ENCODE peak calls at places on chromosomes 12 and 14, in seven cellular contexts. T is GM12878, U is A549, V is SK-N-SH, Z is H1, B is K562, R is HepG2. O is an unnamed sample.

GRCh38 chr14:101449114-101449513 is 112.2 kb upstream of the DIO3 start:
- DNase-seq in T (no peak), U (no peak), V (no peak), Z (no peak), B (no peak), R (no peak), O (no peak)

GRCh38 chr14:100239200-100239839 is 376 bp downstream of the YY1 start:
- DNase-seq in T (no peak), U (no peak), V (no peak), Z (no peak), B (peak), R (no peak), O (no peak)

GRCh38 chr12:47397664-47398281 is 308.1 kb downstream of the RPAP3 start:
- DNase-seq in T (no peak), U (peak), V (no peak), Z (no peak), B (no peak), R (peak), O (peak)

GRCh38 chr14:103825103-103825502 is 22.3 kb downstream of the PPP1R13B start:
- DNase-seq in T (no peak), U (no peak), V (no peak), Z (no peak), B (no peak), R (peak), O (no peak)

GRCh38 chr12:56221233-56221756 is 427 bp downstream of the RNF41 start:
- DNase-seq in T (no peak), U (peak), V (peak), Z (peak), B (no peak), R (no peak), O (peak)

GRCh38 chr12:92987846-92988621 is 58.9 kb upstream of the EEA1 start:
- DNase-seq in T (peak), U (no peak), V (no peak), Z (peak), B (no peak), R (peak), O (no peak)

GRCh38 chr12:119613319-119613936 is 19.9 kb downstream of the TMEM233 start:
- DNase-seq in T (no peak), U (peak), V (no peak), Z (no peak), B (no peak), R (peak), O (peak)

GRCh38 chr12:109706747-109707469 is 6.7 kb upstream of the FAM222A start:
- DNase-seq in T (no peak), U (no peak), V (peak), Z (no peak), B (no peak), R (peak), O (no peak)

GRCh38 chr14:62213516-62213915 is 451.3 kb downstream of the SNAPC1 start:
- DNase-seq in T (no peak), U (no peak), V (no peak), Z (no peak), B (no peak), R (no peak), O (peak)

GRCh38 chr12:77247542-77247941 is 182.2 kb upstream of the E2F7 start:
- DNase-seq in T (no peak), U (no peak), V (no peak), Z (no peak), B (no peak), R (no peak), O (no peak)

GRCh38 chr14:75831971-75832370 is 149.8 kb downstream of the TGFB3 start:
- DNase-seq in T (no peak), U (peak), V (no peak), Z (no peak), B (peak), R (no peak), O (peak)

GRCh38 chr12:131008461-131009270 is 55.0 kb downstream of the ADGRD1 start:
- DNase-seq in T (no peak), U (no peak), V (no peak), Z (no peak), B (no peak), R (no peak), O (no peak)

GRCh38 chr12:39236994-39237393 is 205.9 kb downstream of the KIF21A start:
- DNase-seq in T (no peak), U (peak), V (no peak), Z (no peak), B (no peak), R (no peak), O (no peak)

GRCh38 chr14:77738559-77739250 is 22.3 kb downstream of the SNW1 start:
- DNase-seq in T (no peak), U (no peak), V (no peak), Z (no peak), B (no peak), R (no peak), O (peak)

GRCh38 chr14:33909380-33910084 is 41.3 kb downstream of the EGLN3 start:
- DNase-seq in T (no peak), U (no peak), V (no peak), Z (no peak), B (no peak), R (peak), O (no peak)

GRCh38 chr14:90266441-90267154 is 10.2 kb downstream of the PSMC1 start:
- DNase-seq in T (no peak), U (no peak), V (no peak), Z (no peak), B (no peak), R (no peak), O (no peak)

GRCh38 chr12:6469092-6469491 is 1.4 kb downstream of the VAMP1 start:
- DNase-seq in T (no peak), U (no peak), V (no peak), Z (no peak), B (no peak), R (no peak), O (no peak)

GRCh38 chr12:67018105-67018504 is 251.1 kb upstream of the CAND1 start:
- DNase-seq in T (no peak), U (no peak), V (no peak), Z (peak), B (no peak), R (no peak), O (no peak)

GRCh38 chr12:2251485-2252179 is 198.8 kb downstream of the CACNA1C start:
- DNase-seq in T (no peak), U (no peak), V (no peak), Z (no peak), B (no peak), R (no peak), O (peak)
- TF ChIP-seq RFX5 in T (no peak), U (no peak), V (no peak), Z (no peak), B (no peak), R (no peak), O (no peak)

DNA sequence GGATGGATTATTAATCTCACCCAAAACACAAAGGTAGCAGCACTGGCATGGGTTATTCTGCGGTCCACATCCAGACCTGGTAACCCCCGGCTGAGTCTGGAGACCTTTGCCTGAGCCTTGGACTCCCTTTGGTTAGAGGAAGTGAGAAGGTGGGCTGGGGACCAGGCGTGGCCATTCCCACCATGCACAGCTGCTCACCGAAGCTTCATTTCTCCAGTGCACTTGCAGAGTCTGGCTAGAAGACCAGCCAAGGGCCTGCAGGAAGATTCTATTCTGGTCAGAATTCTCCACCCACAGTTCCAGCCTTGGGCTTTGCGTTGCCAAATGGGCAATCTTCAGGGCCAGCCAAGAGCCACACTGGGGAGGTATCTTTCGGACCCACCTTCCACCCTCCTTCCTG is 73.0 kb downstream of the LGMN start:
- DNase-seq in T (no peak), U (no peak), V (no peak), Z (no peak), B (no peak), R (no peak), O (no peak)
- H3K4me2 ChIP-seq in T (peak), U (no peak), V (no peak), Z (no peak), B (no peak), R (no peak), O (no peak)

DNA sequence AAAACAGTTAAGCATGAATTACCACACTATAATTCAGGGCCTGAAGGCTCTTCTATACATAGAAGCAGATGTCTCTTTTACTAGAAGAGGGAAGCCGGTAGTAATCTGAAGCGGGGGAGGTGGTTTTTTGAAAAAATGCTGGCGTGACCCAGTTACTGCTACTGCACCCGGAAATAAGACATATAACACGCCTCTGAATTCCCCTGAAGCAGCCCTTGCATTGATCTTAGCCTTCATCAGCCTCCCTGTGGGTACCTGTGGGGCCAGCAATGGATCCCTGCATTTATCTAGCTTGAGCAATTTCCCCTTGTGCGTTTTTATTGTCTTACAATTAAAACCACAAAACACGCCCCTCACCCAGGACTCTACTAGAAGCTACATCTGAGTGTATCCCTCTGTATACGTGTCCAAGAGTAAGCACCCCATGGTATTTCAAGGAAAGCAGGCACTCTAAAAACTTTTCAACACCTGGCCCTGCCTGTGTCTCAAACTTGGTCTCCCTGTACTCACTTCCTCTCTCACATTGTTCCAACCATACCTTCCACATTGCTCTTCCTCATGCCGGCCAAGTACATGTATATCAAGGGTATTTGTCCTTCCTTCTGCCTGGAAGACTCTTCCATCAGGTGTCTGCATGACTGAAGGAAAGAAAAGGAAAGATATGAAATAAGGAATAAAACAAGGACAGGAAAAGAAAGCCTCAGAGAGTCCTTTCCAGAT is 210.8 kb upstream of the ARID2 start:
- DNase-seq in T (no peak), U (no peak), V (peak), Z (no peak), B (no peak), R (no peak), O (no peak)
- TF ChIP-seq RFX5 in T (no peak), U (no peak), V (no peak), Z (no peak), B (no peak), R (no peak), O (no peak)

DNA sequence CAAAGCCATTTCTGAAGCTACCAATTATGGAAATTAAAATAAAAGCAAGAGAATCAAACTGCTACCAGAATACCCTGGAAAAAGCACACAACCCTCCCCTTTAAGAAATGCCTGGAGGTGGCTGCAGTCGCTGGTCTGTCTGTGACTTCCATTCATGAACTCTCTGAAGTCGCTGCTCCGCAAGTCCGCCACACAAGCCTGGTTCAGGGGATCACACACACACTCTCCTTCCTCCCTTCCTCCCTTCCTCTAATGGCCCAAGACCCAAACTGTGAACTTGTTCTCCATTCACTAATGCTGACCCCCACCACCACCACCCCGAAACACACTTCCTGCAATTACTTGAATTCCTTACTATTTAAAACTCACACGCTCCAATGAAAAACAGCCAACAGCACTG is 974 bp upstream of the LMO3 start:
- DNase-seq in T (no peak), U (no peak), V (no peak), Z (no peak), B (no peak), R (no peak), O (no peak)
- H3K4me2 ChIP-seq in T (peak), U (peak), V (peak), Z (peak), B (no peak), R (peak), O (no peak)

GRCh38 chr12:62725781-62726180 is 209.2 kb downstream of the PPM1H start:
- DNase-seq in T (no peak), U (no peak), V (no peak), Z (no peak), B (no peak), R (no peak), O (no peak)

GRCh38 chr12:62724285-62724684 is 210.7 kb downstream of the PPM1H start:
- DNase-seq in T (no peak), U (no peak), V (no peak), Z (no peak), B (no peak), R (no peak), O (no peak)

GRCh38 chr12:62720661-62721330 is 214.2 kb downstream of the PPM1H start:
- DNase-seq in T (no peak), U (no peak), V (no peak), Z (no peak), B (no peak), R (no peak), O (peak)

GRCh38 chr12:62724947-62725447 is 210.0 kb downstream of the PPM1H start:
- DNase-seq in T (no peak), U (peak), V (no peak), Z (no peak), B (peak), R (peak), O (peak)

DNA sequence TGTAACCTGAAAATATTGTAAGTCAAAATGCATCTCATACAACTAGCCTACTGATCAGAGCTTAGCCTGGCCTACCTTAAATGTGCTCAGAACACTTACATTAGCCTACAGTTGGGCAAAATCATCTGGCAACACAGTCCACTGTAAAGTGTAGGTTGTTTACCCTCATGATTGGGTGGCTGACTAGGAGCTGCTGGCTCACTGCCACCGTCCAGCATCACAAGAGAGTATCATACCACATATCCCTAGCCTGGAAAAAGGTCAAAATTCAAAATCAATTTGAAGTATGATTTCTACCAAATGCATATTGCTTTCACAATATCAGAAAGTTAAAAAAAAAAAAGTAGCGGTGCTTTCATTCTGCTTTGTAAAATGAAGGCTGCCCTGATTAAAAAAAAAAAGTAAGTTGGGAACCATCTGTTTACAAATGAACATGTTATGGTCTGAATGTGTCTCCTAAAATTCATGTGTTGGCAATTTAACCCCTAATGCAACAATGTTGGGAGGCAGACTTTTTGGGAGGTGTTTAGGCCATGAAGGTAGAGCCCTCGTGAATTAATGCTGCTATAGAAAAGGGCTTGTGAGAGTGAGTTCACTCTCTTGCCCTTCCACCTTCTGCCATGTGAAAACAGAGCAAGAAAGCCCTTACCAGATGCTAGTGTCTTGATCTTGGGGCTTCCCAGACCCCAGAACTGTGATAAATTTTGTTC is 211.8 kb downstream of the PPM1H start:
- DNase-seq in T (no peak), U (no peak), V (no peak), Z (no peak), B (no peak), R (no peak), O (peak)
- TF ChIP-seq RFX5 in T (no peak), U (no peak), V (no peak), Z (no peak), B (no peak), R (no peak), O (no peak)

GRCh38 chr12:108306014-108306501 is 33.1 kb downstream of the CMKLR1 start:
- DNase-seq in T (no peak), U (no peak), V (no peak), Z (no peak), B (peak), R (no peak), O (peak)

GRCh38 chr12:108307006-108307405 is 32.1 kb downstream of the CMKLR1 start:
- DNase-seq in T (no peak), U (no peak), V (no peak), Z (no peak), B (no peak), R (no peak), O (peak)

GRCh38 chr12:108306506-108306905 is 32.6 kb downstream of the CMKLR1 start:
- DNase-seq in T (no peak), U (no peak), V (no peak), Z (no peak), B (no peak), R (no peak), O (no peak)

GRCh38 chr12:108304633-108305032 is 34.5 kb downstream of the CMKLR1 start:
- DNase-seq in T (no peak), U (no peak), V (peak), Z (no peak), B (no peak), R (no peak), O (no peak)

GRCh38 chr12:108305520-108305919 is 33.6 kb downstream of the CMKLR1 start:
- DNase-seq in T (no peak), U (no peak), V (peak), Z (no peak), B (peak), R (no peak), O (peak)
- H3K4me2 ChIP-seq in T (peak), U (no peak), V (no peak), Z (no peak), B (no peak), R (peak), O (peak)